ENCODE peak calls at places on chromosomes 4 and X, in nine cellular contexts. N is mammary epithelial cell, U is GM23338, Q is HCT116, Y is K562, E is neural progenitor cell, C is fibroblast of lung, M is GM23248, S is HepG2. K is an unnamed sample.

GRCh38 chr4:55439023-55439422 is 43.3 kb downstream of the TMEM165 start:
- DNase-seq in Y (no peak), M (no peak), N (no peak), U (no peak), S (peak; percentile 12), E (no peak), C (no peak), Q (no peak), K (no peak)

GRCh38 chr4:82785248-82786003 is 13.2 kb downstream of the SCD5 start:
- DNase-seq in Q (peak; percentile 69), N (peak; percentile 91), E (peak; percentile 26), C (peak; percentile 96), M (peak; percentile 96), S (peak; percentile 14), U (peak; percentile 73), Y (peak; percentile 20), K (peak; percentile 94)

GRCh38 chr4:181896609-181897008 is 346.6 kb upstream of the TENM3 start:
- DNase-seq in E (peak; percentile 15), M (no peak), S (no peak), Y (no peak), U (no peak), Q (no peak), C (peak; percentile 54), N (no peak), K (peak; percentile 26)

GRCh38 chr4:86891785-86892638 is at the start of gene C4orf36:
- DNase-seq in Q (peak; percentile 66), U (peak; percentile 90), S (no peak), C (peak; percentile 48), Y (peak; percentile 49), N (peak; percentile 92), E (peak; percentile 89), M (peak; percentile 69), K (peak; percentile 31)

GRCh38 chr4:145883173-145883572 is 55.5 kb downstream of the ZNF827 start:
- DNase-seq in N (no peak), Y (no peak), M (no peak), Q (no peak), E (no peak), S (no peak), C (no peak), U (no peak), K (no peak)

GRCh38 chr4:88106205-88106604 is 52.2 kb downstream of the ABCG2 start:
- DNase-seq in U (no peak), M (peak; percentile 32), S (no peak), C (peak; percentile 66), Y (no peak), E (no peak), N (peak; percentile 71), Q (no peak), K (peak; percentile 49)

GRCh38 chr4:89837385-89837995 is 529 bp upstream of the SNCA start:
- DNase-seq in N (peak; percentile 65), Y (peak; percentile 10), Q (no peak), E (peak; percentile 72), C (peak; percentile 27), U (no peak), M (peak; percentile 20), S (no peak), K (peak; percentile 18)

GRCh38 chr4:48341776-48342558 is 638 bp downstream of the SLAIN2 start:
- DNase-seq in Y (peak; percentile 71), Q (no peak), M (peak; percentile 72), E (peak; percentile 86), S (no peak), N (peak; percentile 36), U (peak; percentile 75), C (peak; percentile 51), K (no peak)

GRCh38 chr4:121034010-121034409 is 38.3 kb downstream of the NDNF start:
- DNase-seq in N (peak; percentile 8), M (peak; percentile 74), E (no peak), Q (no peak), C (peak; percentile 58), S (no peak), Y (no peak), U (no peak), K (peak; percentile 47)

GRCh38 chr4:4333265-4333706 is 43.2 kb downstream of the ZBTB49 start:
- DNase-seq in C (peak; percentile 90), Y (no peak), M (peak; percentile 80), S (no peak), U (no peak), E (no peak), Q (no peak), N (peak; percentile 41), K (peak; percentile 87)

GRCh38 chrX:13007519-13008188 is 32.7 kb downstream of the TMSB4X start:
- DNase-seq in E (no peak), Y (no peak), C (peak; percentile 69), U (no peak), M (peak; percentile 79), N (peak; percentile 84), Q (no peak), S (no peak), K (peak; percentile 56)

GRCh38 chrX:75596178-75596577 is 73.3 kb upstream of the ZDHHC15 start:
- DNase-seq in Y (no peak), U (peak; percentile 1), N (no peak), S (no peak), C (peak; percentile 54), Q (no peak), E (no peak), M (peak; percentile 21), K (peak; percentile 41)

GRCh38 chrX:82362550-82362949 is 1145.5 kb upstream of the POU3F4 start:
- DNase-seq in S (no peak), N (no peak), C (no peak), Q (no peak), U (no peak), Y (no peak), E (no peak), M (no peak), K (no peak)

GRCh38 chr4:48787031-48787430 is 7.0 kb upstream of the FRYL start:
- DNase-seq in M (no peak), C (no peak), S (no peak), Q (no peak), E (peak; percentile 43), Y (no peak), U (no peak), N (no peak), K (no peak)

GRCh38 chr4:17516980-17517379 is 2.0 kb downstream of the CLRN2 start:
- DNase-seq in Y (no peak), C (no peak), U (no peak), M (no peak), S (no peak), N (no peak), E (no peak), Q (no peak), K (no peak)

GRCh38 chrX:120144178-120144844 is 14.1 kb upstream of the RHOXF2 start:
- DNase-seq in Y (peak; percentile 57), S (no peak), C (no peak), Q (no peak), M (peak; percentile 4), E (peak; percentile 18), N (no peak), U (peak; percentile 66), K (no peak)

GRCh38 chr4:48065587-48066052 is 49.0 kb downstream of the NIPAL1 start:
- DNase-seq in N (no peak), S (no peak), U (no peak), Y (no peak), Q (no peak), M (no peak), C (no peak), E (no peak), K (no peak)

GRCh38 chrX:48531359-48531954 is 8.1 kb upstream of the TBC1D25 start:
- DNase-seq in C (peak; percentile 85), Y (peak; percentile 75), E (no peak), M (peak; percentile 86), U (no peak), Q (no peak), S (no peak), N (peak; percentile 75), K (peak; percentile 82)

GRCh38 chr4:128980816-128981326 is 112.5 kb downstream of the SCLT1 start:
- DNase-seq in E (no peak), Y (no peak), N (no peak), M (no peak), C (peak; percentile 8), S (no peak), Q (no peak), U (no peak), K (peak; percentile 8)

GRCh38 chrX:21735753-21736127 is 22.2 kb downstream of the SMPX start:
- DNase-seq in Y (no peak), C (peak; percentile 68), Q (no peak), U (no peak), N (peak; percentile 30), E (no peak), M (peak; percentile 51), S (no peak), K (peak; percentile 61)

GRCh38 chr4:1192091-1192492 is 19.7 kb upstream of the SPON2 start:
- DNase-seq in N (peak; percentile 86), U (no peak), M (peak; percentile 97), Q (peak; percentile 29), S (no peak), E (no peak), C (peak; percentile 97), Y (peak; percentile 46), K (peak; percentile 96)

GRCh38 chr4:138494931-138495330 is 252.8 kb upstream of the SLC7A11 start:
- DNase-seq in U (peak; percentile 80), N (peak; percentile 54), S (peak; percentile 12), Q (peak; percentile 13), E (peak; percentile 46), M (peak; percentile 65), C (peak; percentile 16), Y (peak; percentile 11), K (no peak)

DNA sequence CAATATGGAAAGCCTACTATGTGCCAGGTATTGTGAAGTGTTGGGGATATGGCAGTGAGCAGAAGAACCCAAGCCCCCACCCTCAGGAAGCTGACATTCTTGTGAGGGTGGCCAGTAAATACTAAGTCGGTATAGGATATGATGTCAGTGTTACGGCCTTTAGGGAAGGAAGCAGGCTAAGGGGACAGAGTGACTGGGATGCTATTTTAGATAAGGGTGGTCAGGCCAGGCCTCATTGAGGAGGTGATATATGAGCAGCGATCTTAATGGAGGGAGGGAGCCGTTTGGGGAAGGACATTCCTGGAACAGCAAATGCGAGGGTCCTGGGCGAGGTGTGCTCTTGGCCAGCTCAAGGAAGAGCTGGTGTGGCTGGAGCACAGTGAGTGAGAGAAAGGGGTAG is 2.0 kb downstream of the ATP6AP1 start:
- DNase-seq in S (no peak), C (no peak), Q (no peak), N (no peak), Y (peak; percentile 67), M (no peak), U (no peak), E (no peak), K (no peak)
- TF ChIP-seq EZH2 in S (no peak), C (no peak), Q (no peak), N (no peak), Y (no peak), M (no peak), U (no peak), E (no peak), K (no peak)

GRCh38 chrX:105297041-105297440 is 76.5 kb upstream of the TEX13A start:
- DNase-seq in C (no peak), E (no peak), N (peak; percentile 22), S (no peak), U (no peak), Q (no peak), Y (no peak), M (no peak), K (no peak)
- TF ChIP-seq EZH2 in C (no peak), E (no peak), N (no peak), S (no peak), U (no peak), Q (no peak), Y (no peak), M (no peak), K (no peak)

GRCh38 chr4:139556735-139557505 is 901 bp upstream of the SETD7 start:
- DNase-seq in N (peak; percentile 37), M (peak; percentile 63), Y (peak; percentile 12), E (peak; percentile 66), C (peak; percentile 45), S (no peak), U (peak; percentile 69), Q (no peak), K (no peak)
- TF ChIP-seq EZH2 in N (no peak), M (no peak), Y (peak; percentile 30), E (peak; percentile 94), C (no peak), S (peak; percentile 94), U (peak; percentile 73), Q (no peak), K (peak; percentile 63)

GRCh38 chr4:119084503-119084902 is 51.1 kb upstream of the MYOZ2 start:
- DNase-seq in M (no peak), S (no peak), Y (no peak), U (no peak), E (no peak), Q (no peak), C (no peak), N (no peak), K (no peak)
- TF ChIP-seq EZH2 in M (no peak), S (no peak), Y (no peak), U (no peak), E (no peak), Q (no peak), C (no peak), N (no peak), K (no peak)

K was measured in astrocyte.